ENCODE peak calls at places on chromosomes 3 and 15, in six cellular contexts. F is thoracic aorta, Y is upper lobe of right lung, B is heart left ventricle, K is astrocyte, Q is lower lobe of right lung. P is an unnamed sample.

GRCh38 chr3:12356175-12356574 is 67.3 kb downstream of the PPARG start:
- DNase-seq in F (no peak), Y (no peak), B (no peak), K (no peak), Q (no peak), P (no peak)

GRCh38 chr3:138434276-138434874 is at the start of gene ESYT3:
- DNase-seq in F (peak; percentile 9), Y (peak; percentile 97), B (peak; percentile 69), K (peak; percentile 36), Q (peak; percentile 95), P (no peak)

GRCh38 chr3:37096292-37096691 is 78.1 kb downstream of the LRRFIP2 start:
- DNase-seq in F (no peak), Y (no peak), B (no peak), K (peak; percentile 81), Q (no peak), P (no peak)

GRCh38 chr3:143483214-143483613 is 363.6 kb downstream of the CHST2 start:
- DNase-seq in F (no peak), Y (no peak), B (no peak), K (no peak), Q (no peak), P (no peak)

GRCh38 chr3:89238836-89239235 is 131.4 kb downstream of the EPHA3 start:
- DNase-seq in F (no peak), Y (no peak), B (no peak), K (no peak), Q (no peak), P (no peak)

GRCh38 chr3:46119709-46120498 is 88.2 kb downstream of the CCR1 start:
- DNase-seq in F (no peak), Y (no peak), B (no peak), K (no peak), Q (no peak), P (no peak)

GRCh38 chr3:126314305-126315082 is 42.7 kb downstream of the KLF15 start:
- DNase-seq in F (no peak), Y (no peak), B (no peak), K (no peak), Q (no peak), P (peak; percentile 51)

GRCh38 chr3:9781978-9782575 is 10.2 kb downstream of the TADA3 start:
- DNase-seq in F (no peak), Y (no peak), B (no peak), K (no peak), Q (no peak), P (peak; percentile 4)

GRCh38 chr3:125374501-125374995 is 577 bp downstream of the ZNF148 start:
- DNase-seq in F (no peak), Y (peak; percentile 79), B (peak; percentile 35), K (peak; percentile 49), Q (peak; percentile 57), P (no peak)

GRCh38 chr3:144636833-144637232 is 665.2 kb downstream of the DIPK2A start:
- DNase-seq in F (no peak), Y (no peak), B (no peak), K (no peak), Q (no peak), P (no peak)

GRCh38 chr3:64266065-64266874 is 41.0 kb upstream of the PRICKLE2 start:
- DNase-seq in F (no peak), Y (no peak), B (no peak), K (peak; percentile 96), Q (no peak), P (no peak)

GRCh38 chr15:40982855-40983254 is 29.6 kb downstream of the CHAC1 start:
- DNase-seq in F (no peak), Y (no peak), B (no peak), K (peak; percentile 86), Q (no peak), P (peak; percentile 82)

GRCh38 chr3:141457624-141458236 is 29.1 kb upstream of the RASA2 start:
- DNase-seq in F (no peak), Y (no peak), B (no peak), K (peak; percentile 51), Q (no peak), P (no peak)

GRCh38 chr3:17974206-17974841 is 231.9 kb upstream of the TBC1D5 start:
- DNase-seq in F (no peak), Y (no peak), B (no peak), K (no peak), Q (no peak), P (no peak)

GRCh38 chr3:9770276-9770812 is 597 bp upstream of the CAMK1 start:
- DNase-seq in F (peak; percentile 50), Y (peak; percentile 88), B (peak; percentile 87), K (no peak), Q (peak; percentile 84), P (no peak)

GRCh38 chr3:50473768-50474167 is 29.7 kb downstream of the CACNA2D2 start:
- DNase-seq in F (no peak), Y (no peak), B (no peak), K (no peak), Q (no peak), P (no peak)

GRCh38 chr3:74420538-74421128 is 193.8 kb downstream of the CNTN3 start:
- DNase-seq in F (no peak), Y (no peak), B (no peak), K (no peak), Q (no peak), P (no peak)

GRCh38 chr3:126269360-126269759 is 87.8 kb downstream of the KLF15 start:
- DNase-seq in F (no peak), Y (no peak), B (no peak), K (no peak), Q (no peak), P (no peak)

GRCh38 chr15:89991312-89991711 is 9.8 kb upstream of the ZNF710 start:
- DNase-seq in F (no peak), Y (no peak), B (no peak), K (no peak), Q (no peak), P (no peak)
- TF ChIP-seq CTCF in F (no peak), Y (no peak), B (no peak), K (no peak), Q (no peak), P (no peak)

GRCh38 chr15:46589088-46589487 is 954.3 kb downstream of the SQOR start:
- DNase-seq in F (no peak), Y (no peak), B (no peak), K (no peak), Q (no peak), P (no peak)
- H3K9me3 ChIP-seq in F (no peaks in the 10 kb centered on the region), Y (no peaks in the 10 kb centered on the region), B (no peaks in the 10 kb centered on the region), K (no peaks in the 10 kb centered on the region), Q (no peaks in the 10 kb centered on the region), P (peaks cover 5% of the 10 kb centered on the region)

DNA sequence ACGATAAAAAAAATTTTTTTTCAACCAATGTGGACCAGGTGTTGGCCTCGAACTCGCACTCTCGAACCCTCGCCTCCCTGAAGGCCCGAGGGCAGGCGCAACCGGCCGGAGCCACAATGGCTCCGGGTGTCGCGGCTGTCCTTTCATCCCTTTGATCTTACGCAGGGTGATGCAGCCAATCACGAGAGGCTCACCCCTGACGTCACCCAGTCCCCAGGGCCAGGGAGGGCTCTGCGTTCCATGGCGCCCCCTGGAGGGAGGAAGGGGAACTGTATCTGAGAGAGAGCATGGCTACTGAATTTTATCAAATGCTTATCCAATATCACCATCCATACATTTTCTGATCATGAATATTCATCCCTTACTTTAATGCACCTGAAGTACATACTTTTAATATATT is 15.4 kb upstream of the GMNC start:
- DNase-seq in F (no peak), Y (no peak), B (no peak), K (no peak), Q (no peak), P (no peak)
- TF ChIP-seq CTCF in F (no peak), Y (peak; percentile 29), B (no peak), K (no peak), Q (peak; percentile 22), P (no peak)

DNA sequence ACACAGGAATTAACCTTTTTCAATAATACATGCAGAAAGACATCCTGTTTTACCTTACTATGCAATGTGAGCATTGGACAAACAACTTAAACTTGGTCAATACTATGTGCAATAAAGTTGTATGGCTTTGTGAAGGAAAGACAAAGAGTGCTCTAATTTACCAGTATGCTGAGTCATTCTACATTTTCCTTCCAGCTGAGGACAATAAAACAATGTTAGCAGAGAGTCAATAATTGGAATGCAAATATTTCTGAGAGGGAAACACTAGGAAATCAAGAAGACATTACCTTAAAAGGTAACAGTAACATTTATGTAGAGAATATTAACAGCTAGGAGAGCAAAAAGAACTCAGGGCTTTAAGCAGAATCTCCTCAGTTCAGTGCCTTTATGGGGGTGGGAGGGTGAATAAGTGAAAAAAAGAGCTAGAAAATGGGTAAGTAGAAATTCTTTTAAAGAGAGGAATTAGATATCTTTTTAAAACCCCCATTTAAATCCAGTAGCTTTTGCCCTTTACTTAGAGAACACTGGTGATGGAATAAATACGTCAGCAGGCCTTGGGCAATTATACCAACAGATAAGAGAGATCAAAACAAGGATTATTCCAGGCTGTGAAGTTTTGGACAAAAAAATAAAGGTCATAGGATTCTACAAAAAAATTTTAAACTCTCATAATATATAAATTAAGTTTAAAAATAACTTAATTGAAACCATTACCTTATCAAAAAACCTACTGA is 11.6 kb upstream of the HGD start:
- DNase-seq in F (no peak), Y (no peak), B (no peak), K (peak; percentile 47), Q (no peak), P (no peak)
- H3K9me3 ChIP-seq in F (no peaks in the 10 kb centered on the region), Y (no peaks in the 10 kb centered on the region), B (no peaks in the 10 kb centered on the region), K (no peaks in the 10 kb centered on the region), Q (no peaks in the 10 kb centered on the region), P (no peaks in the 10 kb centered on the region)

DNA sequence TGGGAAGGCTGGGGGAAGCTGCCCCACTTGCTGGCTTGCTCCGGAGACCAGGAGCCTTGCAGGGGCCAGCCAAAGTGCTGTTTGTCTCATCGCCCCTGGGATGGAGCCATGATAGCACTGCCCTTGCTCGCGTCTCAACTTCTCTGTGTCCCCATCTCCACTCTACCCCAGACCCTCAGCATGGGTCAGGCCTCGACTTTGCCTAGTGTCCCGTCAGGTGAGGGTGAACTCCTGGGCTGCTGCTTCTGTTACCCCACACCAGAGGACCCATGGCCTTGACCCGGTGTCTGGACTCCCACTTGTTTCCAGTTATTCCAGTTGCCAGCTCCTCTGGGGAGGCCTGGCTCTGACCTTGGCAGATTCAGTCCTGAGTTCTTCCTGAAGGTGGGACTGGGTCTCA is 36.5 kb upstream of the DUSP7 start:
- DNase-seq in F (no peak), Y (peak; percentile 34), B (no peak), K (no peak), Q (peak; percentile 26), P (peak; percentile 54)
- TF ChIP-seq CTCF in F (no peak), Y (no peak), B (no peak), K (no peak), Q (no peak), P (no peak)

P was measured in spleen.